ENCODE peak calls at places on chromosomes 13 and 19, in eight cellular contexts. L is amniotic stem cell; U is AML-193; I is amygdala; N is progenitor cell of endocrine pancreas; Z is cardiac fibroblast; H is astrocyte; O is stimulated activated naive CD8-positive, alpha-beta T cell treated with anti-CD3 and anti-CD28 coated beads, Interleukin-15, amount 100 ng/mL, for 72 hours. F is an unnamed sample.

GRCh38 chr13:45167611-45168554 is 33.0 kb downstream of the KCTD4 start:
- DNase-seq in L (no peak), U (no peak), I (no peak), N (no peak), Z (peak; percentile 25), H (no peak), O (no peak), F (no peak)

GRCh38 chr13:97723655-97724054 is 229.8 kb upstream of the IPO5 start:
- DNase-seq in L (no peak), U (no peak), I (no peak), N (no peak), Z (no peak), H (no peak), O (no peak), F (no peak)

GRCh38 chr13:96475103-96475502 is 385.2 kb downstream of the HS6ST3 start:
- DNase-seq in L (no peak), U (no peak), I (no peak), N (no peak), Z (no peak), H (no peak), O (no peak), F (no peak)

GRCh38 chr13:30376426-30377311 is 45.6 kb upstream of the UBE2L5 start:
- DNase-seq in L (no peak), U (peak; percentile 92), I (no peak), N (no peak), Z (no peak), H (no peak), O (peak; percentile 73), F (no peak)

GRCh38 chr13:34320084-34320483 is 502.1 kb downstream of the RFC3 start:
- DNase-seq in L (no peak), U (no peak), I (no peak), N (no peak), Z (no peak), H (no peak), O (no peak), F (no peak)

GRCh38 chr19:46040952-46041500 is at the start of gene IGFL4:
- DNase-seq in L (no peak), U (no peak), I (no peak), N (no peak), Z (no peak), H (peak; percentile 24), O (no peak), F (no peak)

GRCh38 chr19:46761418-46761831 is 15.2 kb upstream of the STRN4 start:
- DNase-seq in L (no peak), U (no peak), I (no peak), N (no peak), Z (peak; percentile 75), H (peak; percentile 20), O (no peak), F (peak; percentile 79)

GRCh38 chr13:76969488-76970365 is 21.4 kb downstream of the ACOD1 start:
- DNase-seq in L (no peak), U (no peak), I (no peak), N (no peak), Z (no peak), H (no peak), O (no peak), F (no peak)

GRCh38 chr13:64819081-64819480 is 2411.1 kb downstream of the PCDH9 start:
- DNase-seq in L (no peak), U (no peak), I (no peak), N (no peak), Z (peak; percentile 15), H (no peak), O (no peak), F (peak; percentile 5)

GRCh38 chr19:38274734-38275133 is 10.4 kb downstream of the SPINT2 start:
- DNase-seq in L (no peak), U (no peak), I (peak; percentile 51), N (no peak), Z (no peak), H (no peak), O (no peak), F (no peak)

GRCh38 chr13:100521912-100522490 is 66.6 kb downstream of the GGACT start:
- DNase-seq in L (no peak), U (no peak), I (no peak), N (no peak), Z (no peak), H (no peak), O (no peak), F (no peak)

GRCh38 chr13:114149774-114150740 is 17.6 kb upstream of the RASA3 start:
- DNase-seq in L (no peak), U (no peak), I (no peak), N (no peak), Z (no peak), H (no peak), O (no peak), F (no peak)

GRCh38 chr19:2235396-2236284 is 489 bp downstream of the PLEKHJ1 start:
- DNase-seq in L (no peak), U (no peak), I (no peak), N (peak; percentile 31), Z (no peak), H (no peak), O (no peak), F (no peak)

GRCh38 chr19:48696353-48697010 is 711 bp downstream of the FUT2 start:
- DNase-seq in L (no peak), U (no peak), I (no peak), N (no peak), Z (no peak), H (no peak), O (no peak), F (no peak)

GRCh38 chr13:94254737-94255136 is 224.7 kb downstream of the DCT start:
- DNase-seq in L (no peak), U (no peak), I (no peak), N (no peak), Z (no peak), H (no peak), O (no peak), F (peak; percentile 48)

GRCh38 chr19:34787059-34787824 is 14.2 kb upstream of the ZNF599 start:
- DNase-seq in L (no peak), U (no peak), I (no peak), N (no peak), Z (no peak), H (no peak), O (no peak), F (no peak)

GRCh38 chr19:1862424-1863307 is 713 bp downstream of the KLF16 start:
- DNase-seq in L (no peak), U (no peak), I (no peak), N (no peak), Z (peak; percentile 36), H (no peak), O (peak; percentile 62), F (no peak)

GRCh38 chr19:54325194-54325621 is 12.2 kb upstream of the LILRA5 start:
- DNase-seq in L (no peak), U (peak; percentile 55), I (no peak), N (no peak), Z (peak; percentile 48), H (no peak), O (peak; percentile 36), F (peak; percentile 8)

GRCh38 chr13:32021785-32022184 is 9.8 kb upstream of the FRY start:
- DNase-seq in L (no peak), U (no peak), I (no peak), N (no peak), Z (no peak), H (no peak), O (no peak), F (no peak)

GRCh38 chr19:33905473-33905936 is 108.8 kb downstream of the KCTD15 start:
- DNase-seq in L (no peak), U (no peak), I (no peak), N (peak; percentile 19), Z (peak; percentile 19), H (no peak), O (no peak), F (no peak)

F was measured in IMR-90.